ENCODE peak calls at places on chromosomes 7 and 10, in four cellular contexts. One of them, this sample, is unnamed.

GRCh38 chr7:150451833-150452431 is 1.5 kb downstream of the GIMAP8 start:
- DNase-seq in dorsolateral prefrontal cortex: no peak
- DNase-seq in aorta: no peak
- DNase-seq in uterus: no peak
- DNase-seq in this sample: no peak

GRCh38 chr7:33710608-33711007 is 194.7 kb upstream of the BMPER start:
- DNase-seq in dorsolateral prefrontal cortex: no peak
- DNase-seq in uterus: no peak
- DNase-seq in aorta: no peak
- DNase-seq in this sample: peak; percentile 16

GRCh38 chr10:43286076-43286805 is 19.4 kb upstream of the RASGEF1A start:
- DNase-seq in aorta: no peak
- DNase-seq in uterus: no peak
- DNase-seq in dorsolateral prefrontal cortex: no peak
- DNase-seq in this sample: no peak

GRCh38 chr7:151757274-151757673 is 119.6 kb downstream of the PRKAG2 start:
- DNase-seq in dorsolateral prefrontal cortex: no peak
- DNase-seq in aorta: no peak
- DNase-seq in uterus: no peak
- DNase-seq in this sample: no peak

GRCh38 chr10:31697271-31698168 is 231.1 kb downstream of the ARHGAP12 start:
- DNase-seq in uterus: peak; percentile 83
- DNase-seq in dorsolateral prefrontal cortex: peak; percentile 71
- DNase-seq in aorta: peak; percentile 97
- DNase-seq in this sample: no peak

GRCh38 chr10:120012133-120012405 is 119.5 kb downstream of the SEC23IP start:
- DNase-seq in uterus: no peak
- DNase-seq in dorsolateral prefrontal cortex: no peak
- DNase-seq in aorta: no peak
- DNase-seq in this sample: no peak

GRCh38 chr7:90230834-90231233 is 14.1 kb upstream of the CFAP69 start:
- DNase-seq in aorta: no peak
- DNase-seq in dorsolateral prefrontal cortex: no peak
- DNase-seq in uterus: no peak
- DNase-seq in this sample: no peak

GRCh38 chr7:36910859-36911258 is 186.6 kb upstream of the AOAH start:
- DNase-seq in dorsolateral prefrontal cortex: no peak
- DNase-seq in aorta: no peak
- DNase-seq in uterus: no peak
- DNase-seq in this sample: no peak

GRCh38 chr7:43328785-43329380 is 216.4 kb downstream of the HECW1 start:
- DNase-seq in dorsolateral prefrontal cortex: no peak
- DNase-seq in aorta: no peak
- DNase-seq in uterus: no peak
- DNase-seq in this sample: no peak

GRCh38 chr10:23917251-23917908 is 291.6 kb upstream of the KIAA1217 start:
- DNase-seq in uterus: no peak
- DNase-seq in dorsolateral prefrontal cortex: no peak
- DNase-seq in aorta: no peak
- DNase-seq in this sample: no peak

GRCh38 chr10:131082201-131082850 is 229.2 kb downstream of the TCERG1L start:
- DNase-seq in uterus: no peak
- DNase-seq in dorsolateral prefrontal cortex: no peak
- DNase-seq in aorta: no peak
- DNase-seq in this sample: no peak

GRCh38 chr7:107234436-107234835 is 65.6 kb downstream of the HBP1 start:
- DNase-seq in dorsolateral prefrontal cortex: peak; percentile 64
- DNase-seq in aorta: no peak
- DNase-seq in uterus: no peak
- DNase-seq in this sample: no peak

GRCh38 chr7:48183370-48183743 is 12.1 kb downstream of the ABCA13 start:
- DNase-seq in aorta: no peak
- DNase-seq in uterus: no peak
- DNase-seq in dorsolateral prefrontal cortex: no peak
- DNase-seq in this sample: no peak
- H3K27ac ChIP-seq in aorta: no peak overlapping the region
- H3K27ac ChIP-seq in uterus: no peak overlapping the region
- H3K27ac ChIP-seq in dorsolateral prefrontal cortex: peak overlapping the region; percentile 35
- H3K27ac ChIP-seq in this sample: no peak overlapping the region

GRCh38 chr10:114923551-114923950 is 14.4 kb upstream of the TRUB1 start:
- DNase-seq in aorta: no peak
- DNase-seq in dorsolateral prefrontal cortex: no peak
- DNase-seq in uterus: no peak
- DNase-seq in this sample: no peak

GRCh38 chr10:114930320-114930719 is 7.7 kb upstream of the TRUB1 start:
- DNase-seq in aorta: no peak
- DNase-seq in dorsolateral prefrontal cortex: no peak
- DNase-seq in uterus: no peak
- DNase-seq in this sample: no peak

GRCh38 chr10:114920459-114920858 is 17.5 kb upstream of the TRUB1 start:
- DNase-seq in dorsolateral prefrontal cortex: no peak
- DNase-seq in aorta: no peak
- DNase-seq in uterus: no peak
- DNase-seq in this sample: no peak

GRCh38 chr10:114928818-114929217 is 9.2 kb upstream of the TRUB1 start:
- DNase-seq in aorta: no peak
- DNase-seq in uterus: peak; percentile 31
- DNase-seq in dorsolateral prefrontal cortex: no peak
- DNase-seq in this sample: no peak

DNA sequence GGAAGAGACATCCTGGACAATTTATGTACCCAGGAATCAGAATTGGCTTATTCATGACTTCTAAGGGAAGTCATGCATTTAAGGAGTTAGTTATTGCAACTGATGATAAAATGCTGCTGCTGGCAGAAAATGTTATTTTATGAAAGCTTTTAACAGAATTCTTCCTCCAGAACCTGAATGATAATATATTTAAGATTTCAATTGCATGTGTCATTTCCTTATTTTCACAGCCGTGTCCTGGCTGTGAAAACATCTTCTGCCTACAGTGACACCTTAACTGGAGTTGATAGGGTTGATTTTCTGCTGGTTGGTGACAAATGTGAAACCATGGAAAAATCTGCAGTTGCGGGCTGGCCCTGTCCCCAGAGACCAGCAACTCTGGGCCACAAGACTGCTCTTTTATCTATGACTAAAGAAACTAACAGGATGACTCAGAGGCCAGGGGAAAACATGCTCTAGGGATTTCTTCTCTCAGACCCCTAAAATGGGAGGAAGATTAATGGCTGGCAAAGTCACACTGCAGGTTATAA is 12.3 kb upstream of the TRUB1 start:
- DNase-seq in aorta: peak; percentile 52
- DNase-seq in dorsolateral prefrontal cortex: no peak
- DNase-seq in uterus: no peak
- DNase-seq in this sample: no peak
- H3K27ac ChIP-seq in aorta: no peak overlapping the region
- H3K27ac ChIP-seq in dorsolateral prefrontal cortex: no peak overlapping the region
- H3K27ac ChIP-seq in uterus: no peak overlapping the region
- H3K27ac ChIP-seq in this sample: no peak overlapping the region

DNA sequence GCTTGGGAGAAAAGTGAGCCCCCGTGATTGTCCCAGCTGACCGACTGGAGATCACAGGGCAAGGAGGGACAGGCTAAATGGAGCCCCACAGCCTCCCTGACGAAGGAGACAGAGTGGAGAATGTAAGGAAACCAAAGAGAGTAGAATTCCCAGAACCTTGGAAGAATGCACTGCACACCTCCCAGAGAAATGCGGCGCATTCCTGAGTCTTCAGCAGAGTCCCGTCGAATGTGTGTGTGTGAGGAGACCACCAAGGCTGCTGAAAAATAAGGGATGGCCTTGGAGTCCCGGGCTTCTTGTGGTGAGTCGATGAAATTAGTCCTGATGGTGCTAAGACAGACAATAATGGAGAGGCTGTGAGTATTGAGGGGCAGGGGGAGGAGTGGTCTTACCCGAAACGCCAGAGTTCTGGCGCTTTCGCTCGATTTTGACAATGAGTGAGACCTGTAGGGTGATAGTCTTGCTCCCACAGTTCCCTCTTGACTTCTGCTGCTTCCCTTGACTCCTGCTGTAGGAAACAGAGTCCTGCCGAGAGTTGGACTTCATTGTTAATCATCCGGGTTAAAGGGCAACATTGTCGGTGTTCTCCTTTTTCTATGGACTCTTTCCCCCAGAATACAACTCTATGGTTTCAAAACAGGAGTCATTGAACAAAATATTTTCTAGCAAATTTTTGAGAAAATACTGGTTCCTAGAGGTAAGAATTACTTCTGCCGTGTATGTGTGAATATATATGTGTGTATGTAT is 103.2 kb downstream of the CNNM2 start:
- DNase-seq in dorsolateral prefrontal cortex: no peak
- DNase-seq in aorta: no peak
- DNase-seq in uterus: no peak
- DNase-seq in this sample: no peak
- H3K27ac ChIP-seq in dorsolateral prefrontal cortex: no peak overlapping the region
- H3K27ac ChIP-seq in aorta: peak overlapping the region; percentile 15
- H3K27ac ChIP-seq in uterus: no peak overlapping the region
- H3K27ac ChIP-seq in this sample: no peak overlapping the region

GRCh38 chr10:35006836-35007235 is 83.3 kb downstream of the CUL2 start:
- DNase-seq in uterus: no peak
- DNase-seq in dorsolateral prefrontal cortex: no peak
- DNase-seq in aorta: no peak
- DNase-seq in this sample: no peak

GRCh38 chr10:35004651-35005050 is 85.5 kb downstream of the CUL2 start:
- DNase-seq in uterus: no peak
- DNase-seq in dorsolateral prefrontal cortex: no peak
- DNase-seq in aorta: no peak
- DNase-seq in this sample: no peak

GRCh38 chr10:35011771-35012191 is 78.4 kb downstream of the CUL2 start:
- DNase-seq in aorta: no peak
- DNase-seq in dorsolateral prefrontal cortex: no peak
- DNase-seq in uterus: no peak
- DNase-seq in this sample: no peak

GRCh38 chr10:35005868-35006267 is 84.3 kb downstream of the CUL2 start:
- DNase-seq in aorta: no peak
- DNase-seq in uterus: no peak
- DNase-seq in dorsolateral prefrontal cortex: no peak
- DNase-seq in this sample: no peak

DNA sequence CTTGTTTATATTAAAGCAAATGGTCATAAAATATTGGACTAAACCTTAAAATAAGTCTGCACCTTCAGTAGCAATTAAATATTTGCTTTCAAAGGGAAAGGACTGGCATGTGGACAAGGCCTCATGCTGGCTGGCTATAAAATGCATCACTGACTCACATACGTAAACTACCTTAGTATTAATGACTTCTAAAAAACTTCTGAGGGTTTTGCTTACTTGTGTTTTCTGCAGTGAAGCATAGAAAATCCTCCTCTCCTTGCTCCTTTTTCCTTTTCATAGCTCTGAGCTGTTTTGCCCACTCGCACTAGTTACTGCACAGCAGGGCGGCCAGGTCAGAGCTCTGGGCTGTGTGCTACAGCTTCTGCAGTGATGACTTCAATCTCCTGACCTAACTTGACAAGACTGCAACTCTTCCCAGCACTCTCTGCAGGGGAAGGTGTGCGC is 82.3 kb downstream of the CUL2 start:
- DNase-seq in uterus: no peak
- DNase-seq in dorsolateral prefrontal cortex: no peak
- DNase-seq in aorta: no peak
- DNase-seq in this sample: no peak
- H3K27ac ChIP-seq in uterus: no peak overlapping the region
- H3K27ac ChIP-seq in dorsolateral prefrontal cortex: no peak overlapping the region
- H3K27ac ChIP-seq in aorta: no peak overlapping the region
- H3K27ac ChIP-seq in this sample: no peak overlapping the region

GRCh38 chr7:143379607-143380263 is 1.4 kb upstream of the ZYX start:
- DNase-seq in uterus: no peak
- DNase-seq in dorsolateral prefrontal cortex: no peak
- DNase-seq in aorta: no peak
- DNase-seq in this sample: no peak
- H3K27ac ChIP-seq in uterus: peak overlapping the region; percentile 98
- H3K27ac ChIP-seq in dorsolateral prefrontal cortex: peak overlapping the region; percentile 95
- H3K27ac ChIP-seq in aorta: peak overlapping the region; percentile 31
- H3K27ac ChIP-seq in this sample: no peak overlapping the region

GRCh38 chr7:139567647-139568345 is 44.3 kb downstream of the CLEC2L start:
- DNase-seq in aorta: no peak
- DNase-seq in uterus: no peak
- DNase-seq in dorsolateral prefrontal cortex: no peak
- DNase-seq in this sample: no peak
- H3K27ac ChIP-seq in aorta: no peak overlapping the region
- H3K27ac ChIP-seq in uterus: no peak overlapping the region
- H3K27ac ChIP-seq in dorsolateral prefrontal cortex: no peak overlapping the region
- H3K27ac ChIP-seq in this sample: no peak overlapping the region

GRCh38 chr10:18611168-18611567 is 40.2 kb downstream of the NSUN6 start:
- DNase-seq in aorta: no peak
- DNase-seq in dorsolateral prefrontal cortex: no peak
- DNase-seq in uterus: no peak
- DNase-seq in this sample: no peak

GRCh38 chr10:18615618-18616017 is 35.8 kb downstream of the NSUN6 start:
- DNase-seq in aorta: no peak
- DNase-seq in uterus: no peak
- DNase-seq in dorsolateral prefrontal cortex: no peak
- DNase-seq in this sample: no peak

GRCh38 chr10:18618995-18619394 is 32.4 kb downstream of the NSUN6 start:
- DNase-seq in aorta: no peak
- DNase-seq in dorsolateral prefrontal cortex: no peak
- DNase-seq in uterus: no peak
- DNase-seq in this sample: no peak

GRCh38 chr10:18620856-18621255 is 30.5 kb downstream of the NSUN6 start:
- DNase-seq in dorsolateral prefrontal cortex: no peak
- DNase-seq in aorta: no peak
- DNase-seq in uterus: no peak
- DNase-seq in this sample: no peak

DNA sequence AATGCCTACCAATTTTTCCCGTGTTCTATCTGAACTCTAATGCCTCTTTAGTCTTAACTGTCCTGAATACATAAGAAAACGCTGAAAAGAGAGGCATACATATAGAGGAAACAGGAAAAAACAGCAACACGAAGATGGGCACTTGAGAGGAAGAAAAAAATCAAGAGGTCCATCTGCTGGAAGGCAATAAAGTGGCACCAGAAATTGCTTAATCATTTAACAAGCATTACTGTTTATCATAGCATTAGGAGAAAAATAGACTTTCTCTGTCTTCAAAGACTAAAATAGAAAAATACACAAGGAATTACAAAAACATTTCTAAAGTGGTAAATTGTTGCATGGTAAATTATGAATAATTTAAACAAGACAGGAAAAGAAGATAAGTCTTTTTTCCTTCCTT is 35.0 kb downstream of the NSUN6 start:
- DNase-seq in uterus: no peak
- DNase-seq in dorsolateral prefrontal cortex: no peak
- DNase-seq in aorta: no peak
- DNase-seq in this sample: no peak
- H3K27ac ChIP-seq in uterus: no peak overlapping the region
- H3K27ac ChIP-seq in dorsolateral prefrontal cortex: no peak overlapping the region
- H3K27ac ChIP-seq in aorta: no peak overlapping the region
- H3K27ac ChIP-seq in this sample: no peak overlapping the region

This sample was measured in WERI-Rb-1.